ENCODE peak calls at places on chromosome 19, in nine cellular contexts. X, Y, K, Z, I, Q, V, D and R are unnamed samples.

GRCh38 chr19:28711401-28711800 is 501.6 kb downstream of the UQCRFS1 start:
- DNase-seq in D (no peak), X (no peak), I (no peak), K (no peak), V (no peak), Q (no peak), Y (no peak), Z (no peak), R (no peak)

GRCh38 chr19:42375415-42376176 is 14.5 kb downstream of the CNFN start:
- DNase-seq in Y (no peak), K (no peak), Q (no peak), I (no peak), D (no peak), Z (no peak), V (no peak), X (no peak), R (no peak)

GRCh38 chr19:17326595-17326966 is 8.1 kb downstream of the ANO8 start:
- DNase-seq in K (no peak), I (no peak), X (no peak), Q (no peak), Y (no peak), D (no peak), V (no peak), Z (no peak), R (no peak)

GRCh38 chr19:32896516-32897214 is 27.1 kb upstream of the SLC7A9 start:
- DNase-seq in Q (no peak), X (no peak), Z (peak), I (no peak), D (no peak), V (no peak), Y (no peak), K (no peak), R (peak)

GRCh38 chr19:51722492-51722891 is 1.3 kb downstream of the HAS1 start:
- DNase-seq in X (no peak), V (no peak), Q (no peak), Y (no peak), Z (no peak), K (no peak), I (no peak), D (no peak), R (peak)

GRCh38 chr19:13002389-13002898 is 7.2 kb downstream of the NFIX start:
- DNase-seq in X (no peak), V (no peak), K (no peak), D (peak), I (no peak), Y (no peak), Z (no peak), Q (no peak), R (no peak)

GRCh38 chr19:52028780-52029123 is 573 bp upstream of the ZNF614 start:
- DNase-seq in D (no peak), I (no peak), Q (no peak), V (no peak), X (no peak), Z (no peak), K (no peak), Y (no peak), R (no peak)

GRCh38 chr19:342801-343421 is 1.7 kb downstream of the MIER2 start:
- DNase-seq in X (peak), I (no peak), D (no peak), Y (no peak), Z (peak), Q (no peak), K (no peak), V (peak), R (peak)

GRCh38 chr19:43809762-43810696 is 7.8 kb upstream of the LYPD5 start:
- DNase-seq in Q (peak), V (peak), I (peak), K (no peak), Y (peak), Z (peak), X (peak), D (no peak), R (peak)

GRCh38 chr19:45211751-45212381 is 33.3 kb downstream of the BLOC1S3 start:
- DNase-seq in Q (no peak), I (no peak), Y (no peak), Z (no peak), V (peak), D (peak), K (no peak), X (no peak), R (peak)

GRCh38 chr19:6734096-6734696 is 3.2 kb downstream of the GPR108 start:
- DNase-seq in Y (no peak), I (no peak), D (peak), Q (no peak), Z (no peak), K (no peak), X (peak), V (no peak), R (no peak)

GRCh38 chr19:35141627-35142401 is 1.2 kb upstream of the FXYD7 start:
- DNase-seq in Z (no peak), X (peak), K (no peak), D (peak), Q (no peak), Y (no peak), I (no peak), V (no peak), R (no peak)

GRCh38 chr19:55679343-55680257 is 4.6 kb downstream of the EPN1 start:
- DNase-seq in Y (peak), K (no peak), I (no peak), V (no peak), Q (no peak), Z (no peak), X (no peak), D (no peak), R (peak)

GRCh38 chr19:873084-874019 is 13.9 kb downstream of the CFD start:
- DNase-seq in K (peak), X (peak), Y (peak), V (no peak), I (no peak), Q (no peak), Z (peak), D (peak), R (peak)

GRCh38 chr19:54464044-54464623 is 556 bp upstream of the LENG9 start:
- DNase-seq in D (peak), Y (peak), I (peak), K (peak), X (peak), Q (peak), V (peak), Z (peak), R (peak)

GRCh38 chr19:54626757-54627156 is 3.5 kb upstream of the LILRB1 start:
- DNase-seq in Z (no peak), V (no peak), X (no peak), K (no peak), Y (no peak), Q (no peak), I (no peak), D (no peak), R (no peak)

GRCh38 chr19:54905908-54906511 is at the start of gene NCR1:
- DNase-seq in Z (no peak), V (no peak), I (no peak), K (no peak), D (no peak), X (peak), Y (no peak), Q (no peak), R (no peak)

GRCh38 chr19:12756150-12756883 is 4.7 kb downstream of the BEST2 start:
- DNase-seq in K (no peak), I (no peak), Y (no peak), V (no peak), X (peak), Q (no peak), Z (no peak), D (no peak), R (no peak)

GRCh38 chr19:56899943-56900342 is 59.4 kb upstream of the PEG3 start:
- DNase-seq in X (no peak), Z (no peak), Q (no peak), D (no peak), V (no peak), Y (no peak), I (no peak), K (no peak), R (no peak)

GRCh38 chr19:10135551-10136334 is 16.0 kb upstream of the EIF3G start:
- DNase-seq in Y (no peak), K (no peak), X (no peak), V (no peak), Q (no peak), Z (no peak), D (no peak), I (no peak), R (no peak)

GRCh38 chr19:1074512-1075283 is 7.7 kb downstream of the ARHGAP45 start:
- DNase-seq in Q (peak), V (no peak), X (peak), K (peak), D (peak), Z (no peak), I (no peak), Y (peak), R (no peak)

GRCh38 chr19:45405435-45406164 is 731 bp upstream of the PPP1R13L start:
- DNase-seq in Z (peak), X (peak), K (peak), I (peak), D (peak), Q (peak), V (peak), Y (peak), R (peak)

GRCh38 chr19:34588846-34589245 is 88.1 kb downstream of the SCGB2B2 start:
- DNase-seq in I (no peak), D (no peak), Q (no peak), V (no peak), Z (no peak), K (no peak), Y (no peak), X (no peak), R (no peak)

GRCh38 chr19:55284405-55285058 is 735 bp downstream of the BRSK1 start:
- DNase-seq in Z (no peak), Q (no peak), K (no peak), D (no peak), I (no peak), V (no peak), Y (no peak), X (no peak), R (no peak)

GRCh38 chr19:13103585-13103923 is 896 bp upstream of the LYL1 start:
- DNase-seq in X (peak), D (no peak), I (no peak), Z (no peak), V (no peak), Y (no peak), Q (no peak), K (no peak), R (no peak)

GRCh38 chr19:39448271-39448670 is 2.9 kb downstream of the SUPT5H start:
- DNase-seq in K (no peak), V (no peak), X (no peak), I (no peak), Y (peak), D (no peak), Q (no peak), Z (peak), R (peak)

GRCh38 chr19:310781-311496 is 19.7 kb upstream of the PLPP2 start:
- DNase-seq in K (no peak), V (no peak), Z (no peak), D (no peak), Y (no peak), X (no peak), Q (no peak), I (no peak), R (no peak)

GRCh38 chr19:51749979-51750378 is 1.7 kb downstream of the FPR1 start:
- DNase-seq in V (no peak), Q (no peak), D (no peak), Z (peak), X (no peak), K (no peak), I (no peak), Y (no peak), R (peak)

GRCh38 chr19:47550129-47550528 is 22.8 kb downstream of the ZNF541 start:
- DNase-seq in Q (no peak), D (no peak), K (no peak), I (no peak), Z (no peak), Y (no peak), X (no peak), V (no peak), R (no peak)

GRCh38 chr19:34368338-34368737 is 3.3 kb downstream of the GPI start:
- DNase-seq in X (no peak), Q (no peak), Y (no peak), Z (no peak), D (no peak), V (no peak), K (no peak), I (no peak), R (no peak)

GRCh38 chr19:6484251-6484650 is 2.7 kb upstream of the DENND1C start:
- DNase-seq in K (no peak), Z (no peak), Q (no peak), I (no peak), X (no peak), Y (no peak), D (no peak), V (no peak), R (no peak)

GRCh38 chr19:56141416-56141992 is 417 bp downstream of the ZNF444 start:
- DNase-seq in K (peak), Y (no peak), Z (no peak), V (no peak), D (no peak), Q (no peak), X (peak), I (no peak), R (peak)

GRCh38 chr19:28009696-28010095 is 1203.3 kb downstream of the UQCRFS1 start:
- DNase-seq in V (peak), I (no peak), K (no peak), Y (no peak), X (no peak), D (no peak), Q (no peak), Z (peak), R (no peak)

GRCh38 chr19:29495091-29495490 is 30.7 kb upstream of the VSTM2B start:
- DNase-seq in X (no peak), Y (no peak), I (no peak), V (no peak), D (no peak), K (no peak), Q (no peak), Z (no peak), R (no peak)

GRCh38 chr19:5801796-5802616 is 2.9 kb upstream of the NRTN start:
- DNase-seq in D (no peak), Y (no peak), Q (no peak), K (no peak), X (peak), Z (peak), I (no peak), V (no peak), R (peak)

GRCh38 chr19:5220866-5221265 is 119.7 kb downstream of the PTPRS start:
- DNase-seq in V (no peak), X (no peak), Z (no peak), Q (no peak), K (no peak), I (no peak), D (no peak), Y (no peak), R (no peak)

DNA sequence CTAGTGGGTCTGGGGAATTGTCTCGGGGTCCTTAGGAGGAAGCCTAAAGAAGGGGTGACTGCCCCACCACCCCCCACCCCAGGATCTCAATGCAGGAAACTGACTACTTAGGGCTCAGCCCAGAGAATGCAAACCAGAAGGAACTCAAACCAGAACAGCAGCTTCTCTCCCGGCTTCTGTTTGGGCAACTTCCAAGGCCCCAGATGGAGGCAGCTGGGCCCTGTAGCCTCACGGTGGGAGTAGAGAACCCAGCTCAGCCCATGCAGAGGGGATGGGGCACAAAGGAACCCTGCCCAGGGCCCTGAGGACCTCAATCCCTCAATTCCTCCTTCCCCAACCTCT is 2.3 kb downstream of the ADGRE5 start:
- DNase-seq in Z (peak), Q (no peak), V (peak), D (no peak), Y (no peak), I (no peak), K (no peak), X (no peak), R (peak)
- H3K4me3 ChIP-seq in Z (peak), Q (no peak), V (peak), D (peak), Y (peak), I (no peak), K (peak), X (peak), R (no peak)

GRCh38 chr19:8567522-8568172 is 9.6 kb downstream of the MYO1F start:
- DNase-seq in K (no peak), Y (no peak), Q (no peak), V (no peak), I (no peak), D (no peak), Z (no peak), X (no peak), R (no peak)
- H3K4me3 ChIP-seq in K (no peak), Y (no peak), Q (no peak), V (no peak), I (no peak), D (no peak), Z (no peak), X (no peak), R (no peak)

DNA sequence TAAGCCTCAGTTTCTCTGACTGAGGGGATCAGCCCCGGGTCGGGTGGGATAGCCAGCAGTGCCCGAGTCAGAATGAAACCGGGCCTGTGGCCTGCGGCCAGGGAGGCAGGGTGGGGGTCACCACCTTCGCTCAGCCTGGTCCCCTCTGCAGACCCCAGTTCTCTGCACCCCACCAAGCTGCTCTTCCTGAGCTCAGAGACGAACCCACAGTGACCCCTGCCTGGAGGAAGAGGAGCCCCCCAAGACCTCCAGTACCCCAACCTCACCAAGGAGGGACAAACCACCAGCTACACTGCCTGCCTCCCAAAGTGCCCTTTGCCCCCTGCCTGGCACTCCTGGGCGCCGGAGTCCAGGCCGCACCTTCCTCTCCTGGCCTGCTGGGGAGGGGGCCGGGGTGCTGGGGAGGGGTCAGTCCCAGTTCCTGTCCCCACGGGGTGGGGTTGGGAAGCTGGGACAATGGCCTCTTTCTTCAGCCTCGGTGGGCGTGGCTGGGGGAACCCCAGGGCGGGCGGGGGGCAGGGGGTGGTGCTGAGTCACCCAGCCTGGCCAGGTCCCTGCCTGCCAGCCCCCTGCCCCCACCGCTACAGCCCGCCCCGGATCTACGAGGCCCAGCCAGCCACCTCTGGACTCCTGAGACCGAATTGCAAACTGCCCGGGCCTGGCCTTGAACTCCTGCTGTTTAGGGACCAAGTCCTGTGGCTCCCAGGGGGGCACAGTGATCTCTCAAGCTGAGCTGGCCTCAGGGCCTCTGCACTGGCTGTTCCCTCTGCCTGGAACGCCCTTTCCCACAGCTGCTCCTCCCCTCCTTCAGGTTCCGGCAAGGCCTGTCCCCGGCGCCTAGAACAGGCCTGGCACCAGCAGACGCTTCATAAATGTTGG is 14.3 kb downstream of the ZBTB7A start:
- DNase-seq in Z (no peak), Q (no peak), Y (no peak), X (no peak), K (no peak), D (no peak), V (peak), I (peak), R (peak)
- H3K4me3 ChIP-seq in Z (no peak), Q (peak), Y (peak), X (no peak), K (no peak), D (peak), V (no peak), I (peak), R (peak)

DNA sequence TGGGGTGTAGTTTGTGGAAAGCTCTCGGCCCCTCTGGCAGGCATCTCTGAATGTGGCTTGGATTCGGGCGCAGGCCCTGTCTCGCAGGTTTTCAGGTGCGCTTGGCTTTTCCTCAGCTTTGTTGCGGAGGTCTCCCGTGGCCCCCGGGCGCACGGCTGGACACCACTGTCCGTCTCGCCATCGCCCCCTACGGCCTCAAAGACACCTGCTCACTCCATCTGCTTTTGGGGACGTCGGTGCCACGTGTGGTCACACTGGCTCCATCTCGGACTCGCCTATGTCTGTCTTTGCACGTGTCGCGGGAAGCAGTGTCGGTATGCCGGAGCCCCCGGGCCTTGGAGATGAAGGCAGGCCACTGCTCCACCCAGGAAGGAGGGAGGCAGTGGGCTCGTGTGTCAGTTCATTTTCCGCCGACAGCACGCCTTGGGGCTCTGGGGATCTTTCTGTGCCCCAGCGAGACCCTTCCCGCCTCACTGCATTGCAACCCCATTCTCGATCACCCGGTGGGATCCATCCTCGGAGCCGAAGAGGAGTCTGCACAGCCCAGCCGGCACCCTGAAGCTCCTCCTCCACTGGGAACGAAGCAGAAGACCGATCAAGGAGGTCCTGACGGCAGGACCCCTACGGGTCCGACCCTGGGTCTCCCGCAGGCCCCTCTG is 42.1 kb downstream of the ZNF146 start:
- DNase-seq in Y (no peak), I (no peak), Z (no peak), D (no peak), V (no peak), K (no peak), Q (no peak), X (no peak), R (no peak)
- H3K4me3 ChIP-seq in Y (no peak), I (no peak), Z (peak), D (peak), V (no peak), K (no peak), Q (no peak), X (no peak), R (peak)

GRCh38 chr19:18647807-18648206 is 11.0 kb downstream of the KLHL26 start:
- DNase-seq in Y (no peak), X (no peak), Q (no peak), K (no peak), I (no peak), V (no peak), D (no peak), Z (no peak), R (no peak)
- H3K4me3 ChIP-seq in Y (no peak), X (no peak), Q (no peak), K (no peak), I (no peak), V (no peak), D (no peak), Z (no peak), R (no peak)

DNA sequence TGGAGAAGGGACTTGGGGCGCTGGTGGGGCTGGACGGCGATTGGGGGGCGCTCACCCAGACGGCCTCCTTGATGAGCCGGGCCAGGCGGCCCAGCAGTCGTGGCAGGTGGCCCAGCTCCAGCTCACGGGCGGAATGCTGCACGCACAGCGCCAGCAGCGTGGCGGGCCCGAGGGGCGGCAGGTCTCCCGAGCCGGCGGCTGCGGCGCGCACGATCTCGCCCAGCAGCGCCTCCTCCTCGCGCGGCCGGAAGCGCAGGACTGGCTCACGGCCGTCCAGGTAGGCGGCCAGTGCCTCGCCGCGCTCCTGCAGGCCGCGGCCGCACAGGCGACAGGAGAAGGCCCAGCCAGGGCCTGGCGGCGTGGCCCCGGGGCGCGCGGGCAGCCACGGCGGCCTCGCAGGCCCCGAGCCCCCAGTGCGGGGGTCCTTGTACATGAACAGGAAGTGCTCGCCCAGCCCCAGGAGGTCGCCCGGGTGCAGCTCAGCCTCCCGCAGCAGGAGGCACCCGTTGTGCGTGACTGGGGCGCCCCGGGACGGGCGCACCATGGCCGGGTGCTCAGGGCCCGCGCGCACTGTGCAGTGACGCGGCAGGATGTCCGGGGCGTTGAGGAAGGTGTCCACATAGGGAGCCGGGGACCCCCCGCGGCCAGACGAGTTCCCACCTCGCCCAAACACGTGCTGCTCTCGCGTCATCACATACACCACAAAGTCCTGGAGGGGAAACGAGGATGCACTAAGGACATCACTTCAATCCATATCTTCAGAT is 9.5 kb upstream of the MAMSTR start:
- DNase-seq in Z (peak), V (no peak), D (no peak), Q (no peak), K (no peak), I (no peak), Y (no peak), X (no peak), R (no peak)
- H3K4me3 ChIP-seq in Z (peak), V (no peak), D (no peak), Q (no peak), K (no peak), I (no peak), Y (no peak), X (no peak), R (peak)